ENCODE peak calls at places on chromosomes 16 and 17, in ten cellular contexts. U is Caco-2; B is naive thymus-derived CD4-positive, alpha-beta T cell; M is dorsolateral prefrontal cortex; A is heart left ventricle; O is CD8-positive, alpha-beta memory T cell; X is neuronal stem cell; R is gastrocnemius medialis; N is prostate gland; K is foreskin fibroblast. C is an unnamed sample.

GRCh38 chr17:70261170-70261569 is 91.8 kb downstream of the KCNJ2 start:
- DNase-seq in U (no peak), B (no peak), M (no peak), A (no peak), O (no peak), X (no peak), R (no peak), N (no peak), K (no peak), C (no peak)

GRCh38 chr16:3960049-3960809 is 79.7 kb upstream of the CREBBP start:
- DNase-seq in U (no peak), B (no peak), M (no peak), A (no peak), O (no peak), X (no peak), R (no peak), N (no peak), K (no peak), C (no peak)

GRCh38 chr17:46977348-46977747 is 1.7 kb downstream of the RPRML start:
- DNase-seq in U (peak), B (no peak), M (peak), A (no peak), O (no peak), X (peak), R (no peak), N (no peak), K (peak), C (no peak)

GRCh38 chr16:79334127-79334526 is 266.4 kb downstream of the MAF start:
- DNase-seq in U (no peak), B (peak), M (no peak), A (no peak), O (peak), X (no peak), R (no peak), N (no peak), K (no peak), C (no peak)

GRCh38 chr17:18993876-18994275 is 10.7 kb downstream of the FAM83G start:
- DNase-seq in U (no peak), B (no peak), M (no peak), A (no peak), O (no peak), X (no peak), R (no peak), N (no peak), K (no peak), C (no peak)

GRCh38 chr17:74978240-74978639 is 5.7 kb upstream of the HID1 start:
- DNase-seq in U (no peak), B (no peak), M (no peak), A (no peak), O (no peak), X (no peak), R (no peak), N (no peak), K (no peak), C (no peak)

GRCh38 chr17:45979137-45979536 is 19.9 kb upstream of the STH start:
- DNase-seq in U (no peak), B (no peak), M (no peak), A (no peak), O (no peak), X (no peak), R (no peak), N (no peak), K (no peak), C (no peak)

GRCh38 chr17:8019665-8020064 is 17.2 kb downstream of the GUCY2D start:
- DNase-seq in U (no peak), B (no peak), M (no peak), A (no peak), O (no peak), X (no peak), R (no peak), N (no peak), K (no peak), C (no peak)

GRCh38 chr17:1125775-1126120 is 54.0 kb downstream of the ABR start:
- DNase-seq in U (no peak), B (no peak), M (no peak), A (peak), O (no peak), X (no peak), R (no peak), N (no peak), K (no peak), C (no peak)

GRCh38 chr17:1792495-1793446 is 30.9 kb downstream of the SERPINF1 start:
- DNase-seq in U (no peak), B (no peak), M (no peak), A (no peak), O (no peak), X (no peak), R (no peak), N (no peak), K (peak), C (no peak)

GRCh38 chr16:1993731-1994131 is 4.0 kb downstream of the SYNGR3 start:
- DNase-seq in U (no peak), B (no peak), M (no peak), A (no peak), O (no peak), X (no peak), R (no peak), N (no peak), K (peak), C (no peak)

GRCh38 chr16:21997693-21998480 is 3.0 kb downstream of the PDZD9 start:
- DNase-seq in U (no peak), B (no peak), M (no peak), A (no peak), O (no peak), X (no peak), R (no peak), N (no peak), K (no peak), C (no peak)

GRCh38 chr17:69401251-69401650 is 13.2 kb upstream of the MAP2K6 start:
- DNase-seq in U (no peak), B (no peak), M (no peak), A (no peak), O (no peak), X (no peak), R (no peak), N (no peak), K (no peak), C (no peak)

GRCh38 chr17:65194670-65195334 is 57.6 kb downstream of the RGS9 start:
- DNase-seq in U (no peak), B (no peak), M (no peak), A (no peak), O (no peak), X (no peak), R (no peak), N (no peak), K (peak), C (no peak)

GRCh38 chr17:302300-302698 is 50.3 kb downstream of the RPH3AL start:
- DNase-seq in U (no peak), B (no peak), M (no peak), A (peak), O (no peak), X (no peak), R (no peak), N (no peak), K (no peak), C (no peak)

GRCh38 chr17:15503731-15504130 is 36.3 kb upstream of the CDRT4 start:
- DNase-seq in U (no peak), B (no peak), M (no peak), A (no peak), O (no peak), X (no peak), R (no peak), N (no peak), K (no peak), C (no peak)

GRCh38 chr16:79874391-79874790 is 273.9 kb upstream of the MAF start:
- DNase-seq in U (no peak), B (no peak), M (no peak), A (peak), O (no peak), X (no peak), R (no peak), N (no peak), K (no peak), C (no peak)

GRCh38 chr16:74984194-74984669 is 691 bp downstream of the WDR59 start:
- DNase-seq in U (no peak), B (no peak), M (peak), A (no peak), O (peak), X (no peak), R (no peak), N (no peak), K (peak), C (no peak)

GRCh38 chr17:266701-267656 is 85.5 kb upstream of the DOC2B start:
- DNase-seq in U (peak), B (no peak), M (peak), A (peak), O (no peak), X (peak), R (no peak), N (no peak), K (no peak), C (no peak)

GRCh38 chr17:61247438-61247837 is 152.2 kb upstream of the TBX2 start:
- DNase-seq in U (no peak), B (no peak), M (no peak), A (peak), O (no peak), X (no peak), R (no peak), N (no peak), K (peak), C (peak)

GRCh38 chr16:5845046-5845445 is 747.5 kb upstream of the EEF2KMT start:
- DNase-seq in U (no peak), B (no peak), M (no peak), A (no peak), O (no peak), X (no peak), R (no peak), N (no peak), K (no peak), C (no peak)

GRCh38 chr17:67377727-67378443 is 804 bp downstream of the PITPNC1 start:
- DNase-seq in U (peak), B (no peak), M (no peak), A (peak), O (peak), X (peak), R (no peak), N (peak), K (peak), C (no peak)

GRCh38 chr16:13936596-13937081 is 16.7 kb downstream of the ERCC4 start:
- DNase-seq in U (peak), B (no peak), M (no peak), A (peak), O (no peak), X (no peak), R (peak), N (peak), K (peak), C (no peak)

GRCh38 chr16:88881090-88881580 is 14.7 kb upstream of the PABPN1L start:
- DNase-seq in U (no peak), B (no peak), M (no peak), A (no peak), O (no peak), X (no peak), R (no peak), N (peak), K (no peak), C (no peak)
- H3K4me3 ChIP-seq in U (no peak), B (no peak), M (no peak), A (no peak), O (no peak), X (no peak), R (no peak), N (no peak), K (no peak), C (no peak)

DNA sequence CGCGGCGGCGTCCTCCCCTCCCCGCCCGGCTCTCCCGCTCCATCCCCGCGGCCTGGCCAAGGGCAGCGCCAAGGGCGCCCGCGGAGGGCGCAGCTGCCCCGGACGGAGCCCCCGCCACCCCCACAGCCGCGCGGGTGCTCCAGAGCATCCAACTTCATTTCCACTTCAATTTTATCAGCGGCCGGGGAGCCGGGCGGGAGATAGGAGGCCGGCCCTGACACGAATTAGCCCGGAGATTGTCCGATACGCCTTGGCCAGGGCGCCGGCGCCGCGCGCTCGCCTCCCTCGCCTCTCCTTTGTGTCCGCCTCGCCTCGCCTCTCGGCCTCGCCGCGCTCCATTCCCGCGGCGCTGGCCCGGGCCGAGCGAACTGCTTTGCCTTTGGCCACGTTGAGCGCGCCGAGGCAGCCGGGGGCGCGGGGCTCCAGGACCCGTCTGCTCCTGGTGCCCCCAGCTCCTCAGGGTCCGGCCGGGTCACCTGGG is 129.1 kb upstream of the LHX1 start:
- DNase-seq in U (no peak), B (no peak), M (no peak), A (no peak), O (no peak), X (peak), R (no peak), N (no peak), K (peak), C (no peak)
- H3K4me3 ChIP-seq in U (no peak), B (no peak), M (peak), A (no peak), O (no peak), X (peak), R (no peak), N (no peak), K (no peak), C (peak)

GRCh38 chr16:89373355-89374110 is 116.8 kb downstream of the ANKRD11 start:
- DNase-seq in U (no peak), B (no peak), M (peak), A (peak), O (no peak), X (no peak), R (peak), N (no peak), K (peak), C (no peak)
- H3K4me3 ChIP-seq in U (no peak), B (no peak), M (no peak), A (no peak), O (no peak), X (no peak), R (no peak), N (no peak), K (no peak), C (no peak)

GRCh38 chr16:68235882-68236803 is at the start of gene ESRP2:
- DNase-seq in U (peak), B (peak), M (no peak), A (peak), O (peak), X (no peak), R (no peak), N (peak), K (no peak), C (no peak)

GRCh38 chr16:68233835-68234187 is 2.1 kb downstream of the ESRP2 start:
- DNase-seq in U (no peak), B (no peak), M (no peak), A (no peak), O (no peak), X (no peak), R (no peak), N (no peak), K (peak), C (no peak)

GRCh38 chr16:68236804-68237242 is 896 bp upstream of the ESRP2 start:
- DNase-seq in U (peak), B (peak), M (no peak), A (no peak), O (no peak), X (no peak), R (no peak), N (peak), K (no peak), C (no peak)

GRCh38 chr16:68234188-68235104 is 1.5 kb downstream of the ESRP2 start:
- DNase-seq in U (peak), B (no peak), M (no peak), A (no peak), O (no peak), X (no peak), R (no peak), N (peak), K (no peak), C (no peak)

GRCh38 chr16:68235105-68235881 is 634 bp downstream of the ESRP2 start:
- DNase-seq in U (peak), B (no peak), M (no peak), A (no peak), O (no peak), X (no peak), R (no peak), N (peak), K (no peak), C (no peak)
- H3K4me3 ChIP-seq in U (peak), B (no peak), M (no peak), A (peak), O (no peak), X (peak), R (no peak), N (peak), K (no peak), C (peak)